ENCODE peak calls at places on chromosomes 11 and 22, in five cellular contexts. One of them, this sample, is unnamed.

GRCh38 chr11:9951714-9952275 is 287.9 kb downstream of the SWAP70 start:
- DNase-seq in COLO829: no peak
- DNase-seq in GOT3: no peak
- DNase-seq in neural progenitor cell: no peak
- DNase-seq in activated CD8-positive, alpha-beta memory T cell treated with anti-CD3 and anti-CD28 coated beads for 24 hours: no peak
- DNase-seq in this sample: no peak

GRCh38 chr11:117456027-117456720 is 128.5 kb downstream of the CEP164 start:
- DNase-seq in activated CD8-positive, alpha-beta memory T cell treated with anti-CD3 and anti-CD28 coated beads for 24 hours: no peak
- DNase-seq in COLO829: no peak
- DNase-seq in GOT3: no peak
- DNase-seq in neural progenitor cell: no peak
- DNase-seq in this sample: no peak

GRCh38 chr11:77993902-77994301 is 566 bp downstream of the INTS4 start:
- DNase-seq in neural progenitor cell: peak
- DNase-seq in GOT3: no peak
- DNase-seq in COLO829: no peak
- DNase-seq in activated CD8-positive, alpha-beta memory T cell treated with anti-CD3 and anti-CD28 coated beads for 24 hours: no peak
- DNase-seq in this sample: no peak

GRCh38 chr11:84430661-84431060 is 1144.5 kb upstream of the CCDC90B start:
- DNase-seq in GOT3: no peak
- DNase-seq in activated CD8-positive, alpha-beta memory T cell treated with anti-CD3 and anti-CD28 coated beads for 24 hours: no peak
- DNase-seq in neural progenitor cell: peak
- DNase-seq in COLO829: no peak
- DNase-seq in this sample: no peak

GRCh38 chr11:64353101-64353738 is 5.7 kb upstream of the RPS6KA4 start:
- DNase-seq in COLO829: no peak
- DNase-seq in neural progenitor cell: no peak
- DNase-seq in activated CD8-positive, alpha-beta memory T cell treated with anti-CD3 and anti-CD28 coated beads for 24 hours: no peak
- DNase-seq in GOT3: no peak
- DNase-seq in this sample: no peak

GRCh38 chr11:116454020-116454645 is 318.7 kb downstream of the BUD13 start:
- DNase-seq in COLO829: peak
- DNase-seq in activated CD8-positive, alpha-beta memory T cell treated with anti-CD3 and anti-CD28 coated beads for 24 hours: peak
- DNase-seq in GOT3: no peak
- DNase-seq in neural progenitor cell: peak
- DNase-seq in this sample: peak

GRCh38 chr11:120912504-120912903 is 111.4 kb upstream of the TBCEL start:
- DNase-seq in GOT3: no peak
- DNase-seq in activated CD8-positive, alpha-beta memory T cell treated with anti-CD3 and anti-CD28 coated beads for 24 hours: no peak
- DNase-seq in COLO829: peak
- DNase-seq in neural progenitor cell: peak
- DNase-seq in this sample: peak

GRCh38 chr22:43273902-43274484 is 69.2 kb downstream of the SCUBE1 start:
- DNase-seq in GOT3: no peak
- DNase-seq in activated CD8-positive, alpha-beta memory T cell treated with anti-CD3 and anti-CD28 coated beads for 24 hours: peak
- DNase-seq in neural progenitor cell: peak
- DNase-seq in COLO829: peak
- DNase-seq in this sample: peak

GRCh38 chr11:43282607-43283440 is 29.0 kb upstream of the API5 start:
- DNase-seq in activated CD8-positive, alpha-beta memory T cell treated with anti-CD3 and anti-CD28 coated beads for 24 hours: peak
- DNase-seq in COLO829: peak
- DNase-seq in neural progenitor cell: peak
- DNase-seq in GOT3: no peak
- DNase-seq in this sample: peak

GRCh38 chr11:8658210-8658968 is 24.1 kb downstream of the TRIM66 start:
- DNase-seq in GOT3: no peak
- DNase-seq in COLO829: no peak
- DNase-seq in activated CD8-positive, alpha-beta memory T cell treated with anti-CD3 and anti-CD28 coated beads for 24 hours: no peak
- DNase-seq in neural progenitor cell: peak
- DNase-seq in this sample: no peak

GRCh38 chr22:38730411-38730871 is 24.7 kb downstream of the GTPBP1 start:
- DNase-seq in COLO829: no peak
- DNase-seq in activated CD8-positive, alpha-beta memory T cell treated with anti-CD3 and anti-CD28 coated beads for 24 hours: no peak
- DNase-seq in GOT3: no peak
- DNase-seq in neural progenitor cell: no peak
- DNase-seq in this sample: no peak

GRCh38 chr11:118067006-118067405 is 9.9 kb upstream of the TMPRSS4 start:
- DNase-seq in neural progenitor cell: no peak
- DNase-seq in activated CD8-positive, alpha-beta memory T cell treated with anti-CD3 and anti-CD28 coated beads for 24 hours: no peak
- DNase-seq in COLO829: no peak
- DNase-seq in GOT3: no peak
- DNase-seq in this sample: no peak

GRCh38 chr11:58958500-58958899 is 19.2 kb downstream of the GLYATL1 start:
- DNase-seq in activated CD8-positive, alpha-beta memory T cell treated with anti-CD3 and anti-CD28 coated beads for 24 hours: peak
- DNase-seq in neural progenitor cell: peak
- DNase-seq in GOT3: no peak
- DNase-seq in COLO829: no peak
- DNase-seq in this sample: peak

GRCh38 chr22:47351836-47352579 is 589.6 kb downstream of the TBC1D22A start:
- DNase-seq in COLO829: no peak
- DNase-seq in activated CD8-positive, alpha-beta memory T cell treated with anti-CD3 and anti-CD28 coated beads for 24 hours: peak
- DNase-seq in GOT3: no peak
- DNase-seq in neural progenitor cell: no peak
- DNase-seq in this sample: no peak

GRCh38 chr11:120131941-120132644 is 5.8 kb downstream of the TRIM29 start:
- DNase-seq in COLO829: no peak
- DNase-seq in activated CD8-positive, alpha-beta memory T cell treated with anti-CD3 and anti-CD28 coated beads for 24 hours: no peak
- DNase-seq in GOT3: no peak
- DNase-seq in neural progenitor cell: no peak
- DNase-seq in this sample: no peak

GRCh38 chr22:38953091-38953490 is 4.3 kb upstream of the APOBEC3A start:
- DNase-seq in COLO829: no peak
- DNase-seq in GOT3: no peak
- DNase-seq in neural progenitor cell: peak
- DNase-seq in activated CD8-positive, alpha-beta memory T cell treated with anti-CD3 and anti-CD28 coated beads for 24 hours: no peak
- DNase-seq in this sample: no peak

GRCh38 chr11:84476581-84476980 is 1150.6 kb downstream of the DLG2 start:
- DNase-seq in activated CD8-positive, alpha-beta memory T cell treated with anti-CD3 and anti-CD28 coated beads for 24 hours: no peak
- DNase-seq in neural progenitor cell: peak
- DNase-seq in COLO829: no peak
- DNase-seq in GOT3: no peak
- DNase-seq in this sample: peak

GRCh38 chr11:2425506-2425905 is 18.8 kb downstream of the TRPM5 start:
- DNase-seq in neural progenitor cell: no peak
- DNase-seq in COLO829: no peak
- DNase-seq in GOT3: no peak
- DNase-seq in activated CD8-positive, alpha-beta memory T cell treated with anti-CD3 and anti-CD28 coated beads for 24 hours: no peak
- DNase-seq in this sample: no peak

GRCh38 chr11:73236879-73237278 is 18.8 kb downstream of the P2RY2 start:
- DNase-seq in activated CD8-positive, alpha-beta memory T cell treated with anti-CD3 and anti-CD28 coated beads for 24 hours: no peak
- DNase-seq in GOT3: no peak
- DNase-seq in COLO829: peak
- DNase-seq in neural progenitor cell: peak
- DNase-seq in this sample: peak

GRCh38 chr11:43955381-43956118 is 13.1 kb downstream of the C11orf96 start:
- DNase-seq in GOT3: no peak
- DNase-seq in neural progenitor cell: no peak
- DNase-seq in activated CD8-positive, alpha-beta memory T cell treated with anti-CD3 and anti-CD28 coated beads for 24 hours: no peak
- DNase-seq in COLO829: no peak
- DNase-seq in this sample: peak